ENCODE peak calls at places on chromosomes 1 and 21, in six cellular contexts. P is fibroblast of villous mesenchyme, L is nephron progenitor cell, K is GM13976, V is left ventricle myocardium inferior, J is tibial artery. M is an unnamed sample.

GRCh38 chr21:35509004-35509704 is 460.1 kb upstream of the RUNX1 start:
- DNase-seq in P (no peak), L (no peak), K (no peak), V (no peak), J (peak), M (no peak)

GRCh38 chr1:168246506-168246905 is 20.7 kb downstream of the SFT2D2 start:
- DNase-seq in P (no peak), L (no peak), K (no peak), V (no peak), J (no peak), M (no peak)

GRCh38 chr1:211007830-211008229 is 126.1 kb downstream of the KCNH1 start:
- DNase-seq in P (no peak), L (no peak), K (no peak), V (no peak), J (no peak), M (no peak)

GRCh38 chr1:234533034-234533571 is 54.1 kb upstream of the TARBP1 start:
- DNase-seq in P (peak), L (no peak), K (no peak), V (peak), J (peak), M (no peak)

GRCh38 chr1:66676616-66677298 is 75.5 kb upstream of the DYNLT5 start:
- DNase-seq in P (peak), L (no peak), K (no peak), V (no peak), J (peak), M (no peak)

GRCh38 chr1:203028784-203029553 is 2.7 kb downstream of the PPFIA4 start:
- DNase-seq in P (no peak), L (no peak), K (no peak), V (no peak), J (no peak), M (no peak)

GRCh38 chr1:229440821-229441537 is 7.1 kb upstream of the ACTA1 start:
- DNase-seq in P (peak), L (no peak), K (peak), V (no peak), J (no peak), M (no peak)

GRCh38 chr21:43031121-43031624 is 44.5 kb downstream of the CBS start:
- DNase-seq in P (peak), L (no peak), K (no peak), V (no peak), J (no peak), M (no peak)

GRCh38 chr1:198072177-198072576 is 84.6 kb upstream of the NEK7 start:
- DNase-seq in P (peak), L (no peak), K (no peak), V (no peak), J (no peak), M (no peak)
- TF ChIP-seq CTCF in P (peak), L (no peak), K (no peak), V (peak), J (no peak), M (no peak)

DNA sequence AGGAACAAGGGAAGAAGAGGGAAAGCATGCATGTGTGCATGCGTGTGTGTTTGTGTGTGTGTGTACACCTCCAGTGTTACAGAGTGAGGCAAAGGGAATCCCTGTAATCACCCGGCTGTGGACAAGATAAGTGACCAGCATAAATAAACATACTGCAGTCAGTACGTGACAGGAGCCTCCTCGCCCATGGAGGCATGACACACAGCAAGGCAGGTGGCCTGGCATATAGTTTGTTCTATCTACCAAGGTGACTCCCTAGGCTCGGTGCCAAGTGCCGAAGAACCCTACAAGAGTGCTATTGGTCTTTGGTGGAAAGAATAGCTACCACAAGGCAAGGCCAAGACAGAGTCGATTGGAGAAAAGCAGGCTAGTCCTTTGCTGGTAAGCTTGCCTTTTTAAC is 31.7 kb upstream of the HEATR1 start:
- DNase-seq in P (no peak), L (no peak), K (no peak), V (no peak), J (no peak), M (no peak)
- TF ChIP-seq CTCF in P (no peak), L (no peak), K (no peak), V (no peak), J (no peak), M (no peak)

DNA sequence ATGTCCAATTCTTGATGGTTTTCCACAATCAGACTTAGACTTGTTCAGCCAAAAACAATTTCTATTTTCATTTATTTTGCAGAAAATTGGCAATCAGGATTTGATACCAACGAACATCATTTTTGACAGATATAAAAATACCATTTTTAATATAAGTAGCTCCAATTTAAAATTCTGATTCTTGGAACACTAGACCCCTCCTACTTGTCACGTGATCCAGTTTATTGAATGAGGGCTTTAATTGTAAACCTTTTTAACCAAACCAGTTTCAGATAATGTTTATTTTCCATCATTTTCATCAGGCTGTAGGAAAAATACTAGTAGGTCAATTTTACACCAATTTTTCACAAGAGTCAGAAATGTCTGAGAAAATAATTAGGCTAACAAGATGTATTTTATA is 607.2 kb upstream of the RGS18 start:
- DNase-seq in P (no peak), L (no peak), K (no peak), V (no peak), J (no peak), M (no peak)
- TF ChIP-seq CTCF in P (no peak), L (no peak), K (no peak), V (no peak), J (no peak), M (no peak)

GRCh38 chr1:156465747-156466365 is 34.7 kb downstream of the MEF2D start:
- DNase-seq in P (no peak), L (no peak), K (no peak), V (no peak), J (no peak), M (peak)
- TF ChIP-seq CTCF in P (peak), L (no peak), K (peak), V (no peak), J (no peak), M (no peak)

M was measured in endothelial cell.